ENCODE peak calls at places on chromosomes 11 and 22, in four cellular contexts. U, P, T and L are unnamed samples.

GRCh38 chr11:116725434-116726221 is 47.2 kb downstream of the BUD13 start:
- DNase-seq in T (no peak), P (no peak), U (no peak), L (no peak)

GRCh38 chr11:109371444-109372176 is 50.4 kb upstream of the C11orf87 start:
- DNase-seq in U (no peak), T (no peak), P (no peak), L (no peak)

GRCh38 chr22:35380013-35380412 is 883 bp upstream of the HMOX1 start:
- DNase-seq in T (no peak), U (no peak), P (no peak), L (no peak)

GRCh38 chr11:26964335-26964734 is 29.6 kb upstream of the FIBIN start:
- DNase-seq in P (no peak), T (no peak), U (no peak), L (no peak)

GRCh38 chr11:74485868-74486267 is 7.7 kb downstream of the LIPT2 start:
- DNase-seq in P (no peak), T (no peak), U (no peak), L (no peak)

GRCh38 chr11:68120212-68121066 is 749 bp downstream of the CHKA start:
- DNase-seq in P (no peak), T (peak), U (peak), L (no peak)

GRCh38 chr22:49633010-49633324 is 194.7 kb downstream of the BRD1 start:
- DNase-seq in U (no peak), P (no peak), T (no peak), L (no peak)

GRCh38 chr22:31944700-31945477 is 554 bp downstream of the YWHAH start:
- DNase-seq in P (no peak), T (peak), U (no peak), L (no peak)

GRCh38 chr22:39562839-39563489 is 7.6 kb upstream of the CACNA1I start:
- DNase-seq in T (no peak), P (no peak), U (no peak), L (no peak)

GRCh38 chr22:17369553-17370035 is 334 bp downstream of the CECR2 start:
- DNase-seq in T (peak), U (no peak), P (no peak), L (no peak)

GRCh38 chr11:27705873-27706820 is 5.9 kb upstream of the BDNF start:
- DNase-seq in U (peak), P (no peak), T (peak), L (no peak)

GRCh38 chr11:110422306-110422924 is 7.3 kb upstream of the FDX1 start:
- DNase-seq in T (no peak), U (no peak), P (no peak), L (no peak)

GRCh38 chr22:42816339-42816738 is 40.7 kb downstream of the ARFGAP3 start:
- DNase-seq in T (no peak), P (no peak), U (no peak), L (no peak)

GRCh38 chr22:35835267-35835997 is 117.8 kb downstream of the APOL5 start:
- DNase-seq in T (no peak), U (no peak), P (no peak), L (peak)

GRCh38 chr11:66368484-66368883 is 3.1 kb downstream of the SLC29A2 start:
- DNase-seq in T (no peak), P (no peak), U (no peak), L (no peak)

GRCh38 chr11:17403977-17404759 is 15.7 kb upstream of the KCNJ11 start:
- DNase-seq in T (no peak), P (no peak), U (no peak), L (no peak)

GRCh38 chr11:71096751-71097388 is 155.5 kb downstream of the SHANK2 start:
- DNase-seq in U (no peak), P (no peak), T (no peak), L (no peak)

GRCh38 chr22:27399161-27399560 is 402.4 kb downstream of the MN1 start:
- DNase-seq in T (no peak), P (no peak), U (no peak), L (no peak)

GRCh38 chr11:76237914-76238313 is 31.6 kb upstream of the WNT11 start:
- DNase-seq in T (peak), P (no peak), U (peak), L (peak)

GRCh38 chr11:76239483-76240142 is 33.3 kb upstream of the WNT11 start:
- DNase-seq in T (no peak), U (peak), P (no peak), L (no peak)

GRCh38 chr11:76237041-76237649 is 30.8 kb upstream of the WNT11 start:
- DNase-seq in P (no peak), T (no peak), U (no peak), L (no peak)

GRCh38 chr11:76240143-76240505 is 33.8 kb upstream of the WNT11 start:
- DNase-seq in T (no peak), P (no peak), U (no peak), L (no peak)

DNA sequence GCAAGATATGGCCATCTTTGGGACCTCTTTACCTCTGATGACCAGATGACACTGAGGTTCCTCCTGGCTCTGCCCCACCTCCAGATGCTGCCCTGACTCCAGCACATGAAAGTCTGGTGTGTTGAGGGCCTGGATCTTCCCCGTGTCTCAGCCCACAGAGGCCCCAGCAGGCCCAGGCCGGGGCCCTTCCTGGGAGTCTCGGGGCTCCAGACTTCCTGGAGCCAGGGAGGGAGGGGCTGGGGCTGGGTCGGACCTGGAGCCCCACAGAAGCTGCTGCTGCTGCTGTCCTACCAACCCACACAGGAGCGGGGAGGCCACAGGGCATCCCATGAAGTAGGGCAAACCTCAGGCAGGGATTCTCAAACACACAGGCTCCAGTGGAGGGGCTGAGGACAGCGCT is 32.2 kb upstream of the WNT11 start:
- DNase-seq in U (no peak), P (no peak), T (no peak), L (no peak)
- TF ChIP-seq FOSL1 in U (no peak), P (no peak), T (no peak), L (no peak)

DNA sequence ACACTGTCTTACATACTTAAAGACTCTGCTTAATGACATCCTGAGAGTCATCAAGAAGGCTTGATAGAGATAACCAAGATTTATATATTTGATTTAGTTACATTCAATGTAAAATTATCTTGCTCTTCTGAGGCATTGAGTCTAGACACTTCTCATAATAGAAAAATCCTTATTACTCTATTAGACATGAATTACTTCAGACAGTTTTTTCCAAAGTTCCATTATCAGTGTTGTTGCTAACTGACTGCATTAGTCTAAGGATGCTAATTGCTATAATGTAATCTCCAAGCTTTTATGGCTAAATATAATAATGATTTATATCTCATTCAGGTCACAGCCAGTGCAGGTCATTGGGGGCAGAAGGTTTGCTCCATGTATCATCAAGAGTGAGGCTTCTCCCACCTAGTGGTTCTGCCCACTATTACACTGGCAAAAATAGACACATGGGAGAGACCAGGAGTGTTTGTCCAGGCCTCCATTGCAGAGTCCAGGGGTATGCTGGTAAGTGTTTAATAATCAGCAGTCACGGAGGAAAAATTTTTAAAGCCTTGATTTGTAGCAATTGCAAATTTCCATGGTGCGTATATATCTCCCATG is 377.2 kb upstream of the DDI1 start:
- DNase-seq in T (no peak), P (no peak), U (no peak), L (peak)
- TF ChIP-seq SIN3A in T (no peak), P (no peak), U (no peak), L (no peak)

GRCh38 chr22:19756288-19757128 is 4.1 kb upstream of the TBX1 start:
- DNase-seq in U (peak), T (peak), P (no peak), L (peak)
- TF ChIP-seq POLR2AphosphoS5 in U (no peak), T (no peak), P (no peak), L (no peak)

GRCh38 chr11:5069272-5069671 is at the start of gene OR52E1:
- DNase-seq in U (no peak), T (no peak), P (no peak), L (no peak)

DNA sequence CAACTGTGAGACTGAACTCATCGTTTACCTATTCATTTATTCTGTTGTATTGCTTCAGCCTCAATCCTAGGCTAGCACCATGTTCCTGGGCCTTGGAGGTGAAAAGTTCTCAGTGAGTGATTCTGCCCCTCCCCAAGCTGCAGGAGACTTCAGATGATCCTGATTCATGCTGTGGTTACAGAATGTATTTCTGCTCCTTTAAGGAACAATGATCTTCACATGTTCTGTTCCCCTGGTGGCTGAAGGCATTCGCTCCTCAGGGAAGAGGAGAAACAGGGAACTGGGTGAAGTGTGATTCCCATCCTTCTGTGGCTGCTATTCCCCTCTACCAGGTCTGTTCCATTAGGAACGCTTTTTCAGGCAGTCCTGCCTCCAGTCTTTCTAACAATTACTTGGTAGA is 2.4 kb downstream of the OR52E1 start:
- DNase-seq in T (no peak), P (no peak), U (no peak), L (no peak)
- TF ChIP-seq FOSL1 in T (no peak), P (no peak), U (no peak), L (no peak)